ENCODE peak calls at places on chromosomes 6 and 20, in seven cellular contexts. Q is HCT116, D is HepG2, M is SK-N-SH, N is K562, U is GM12878, L is H1. K is an unnamed sample.

GRCh38 chr6:52389626-52390360 is 27.8 kb downstream of the PAQR8 start:
- DNase-seq in Q (peak), D (peak), M (peak), N (peak), U (peak), L (no peak), K (no peak)

GRCh38 chr6:56435326-56435725 is 187.9 kb upstream of the COL21A1 start:
- DNase-seq in Q (no peak), D (no peak), M (no peak), N (no peak), U (no peak), L (no peak), K (no peak)

GRCh38 chr6:10099086-10099499 is 315.8 kb downstream of the TFAP2A start:
- DNase-seq in Q (no peak), D (no peak), M (peak), N (no peak), U (no peak), L (peak), K (peak)

GRCh38 chr6:158972241-158973233 is 27.5 kb downstream of the RSPH3 start:
- DNase-seq in Q (peak), D (peak), M (peak), N (peak), U (peak), L (no peak), K (no peak)

GRCh38 chr6:119226089-119226488 is 123.5 kb downstream of the MAN1A1 start:
- DNase-seq in Q (no peak), D (no peak), M (no peak), N (no peak), U (no peak), L (no peak), K (no peak)

GRCh38 chr6:41720783-41721182 is 14.6 kb downstream of the TFEB start:
- DNase-seq in Q (no peak), D (no peak), M (no peak), N (no peak), U (no peak), L (no peak), K (no peak)

GRCh38 chr20:25030007-25030648 is 27.8 kb downstream of the ACSS1 start:
- DNase-seq in Q (no peak), D (peak), M (no peak), N (no peak), U (no peak), L (no peak), K (no peak)

GRCh38 chr6:621916-622315 is 35.0 kb downstream of the HUS1B start:
- DNase-seq in Q (no peak), D (no peak), M (no peak), N (no peak), U (no peak), L (no peak), K (no peak)

GRCh38 chr6:15299430-15300131 is 53.7 kb downstream of the JARID2 start:
- DNase-seq in Q (no peak), D (peak), M (no peak), N (peak), U (peak), L (peak), K (no peak)

GRCh38 chr20:61599061-61599930 is 347.2 kb downstream of the CDH4 start:
- DNase-seq in Q (no peak), D (no peak), M (peak), N (peak), U (no peak), L (peak), K (no peak)

GRCh38 chr6:106801256-106801655 is 171.9 kb downstream of the QRSL1 start:
- DNase-seq in Q (no peak), D (no peak), M (no peak), N (no peak), U (no peak), L (no peak), K (no peak)

GRCh38 chr6:118705799-118706481 is 54.5 kb upstream of the CEP85L start:
- DNase-seq in Q (no peak), D (no peak), M (no peak), N (no peak), U (peak), L (no peak), K (no peak)

GRCh38 chr6:50600280-50600679 is 113.0 kb upstream of the TFAP2D start:
- DNase-seq in Q (no peak), D (no peak), M (no peak), N (no peak), U (no peak), L (no peak), K (no peak)

GRCh38 chr6:50602191-50602810 is 111.0 kb upstream of the TFAP2D start:
- DNase-seq in Q (peak), D (peak), M (peak), N (peak), U (no peak), L (no peak), K (peak)
- TF ChIP-seq JUND in Q (no peak), D (no peak), M (no peak), N (no peak), U (no peak), L (no peak), K (no peak)

GRCh38 chr6:150296890-150297289 is 71.9 kb upstream of the IYD start:
- DNase-seq in Q (no peak), D (no peak), M (no peak), N (no peak), U (no peak), L (no peak), K (no peak)

GRCh38 chr6:150299873-150300485 is 68.8 kb upstream of the IYD start:
- DNase-seq in Q (no peak), D (no peak), M (no peak), N (no peak), U (no peak), L (no peak), K (no peak)

GRCh38 chr6:150297327-150298028 is 71.3 kb upstream of the IYD start:
- DNase-seq in Q (no peak), D (no peak), M (no peak), N (peak), U (no peak), L (no peak), K (no peak)

GRCh38 chr6:150298676-150299075 is 70.1 kb upstream of the IYD start:
- DNase-seq in Q (no peak), D (no peak), M (no peak), N (no peak), U (no peak), L (no peak), K (no peak)

GRCh38 chr6:150298029-150298380 is 70.8 kb upstream of the IYD start:
- DNase-seq in Q (no peak), D (no peak), M (no peak), N (no peak), U (no peak), L (no peak), K (no peak)
- TF ChIP-seq JUND in Q (no peak), D (no peak), M (no peak), N (no peak), U (no peak), L (no peak), K (no peak)

DNA sequence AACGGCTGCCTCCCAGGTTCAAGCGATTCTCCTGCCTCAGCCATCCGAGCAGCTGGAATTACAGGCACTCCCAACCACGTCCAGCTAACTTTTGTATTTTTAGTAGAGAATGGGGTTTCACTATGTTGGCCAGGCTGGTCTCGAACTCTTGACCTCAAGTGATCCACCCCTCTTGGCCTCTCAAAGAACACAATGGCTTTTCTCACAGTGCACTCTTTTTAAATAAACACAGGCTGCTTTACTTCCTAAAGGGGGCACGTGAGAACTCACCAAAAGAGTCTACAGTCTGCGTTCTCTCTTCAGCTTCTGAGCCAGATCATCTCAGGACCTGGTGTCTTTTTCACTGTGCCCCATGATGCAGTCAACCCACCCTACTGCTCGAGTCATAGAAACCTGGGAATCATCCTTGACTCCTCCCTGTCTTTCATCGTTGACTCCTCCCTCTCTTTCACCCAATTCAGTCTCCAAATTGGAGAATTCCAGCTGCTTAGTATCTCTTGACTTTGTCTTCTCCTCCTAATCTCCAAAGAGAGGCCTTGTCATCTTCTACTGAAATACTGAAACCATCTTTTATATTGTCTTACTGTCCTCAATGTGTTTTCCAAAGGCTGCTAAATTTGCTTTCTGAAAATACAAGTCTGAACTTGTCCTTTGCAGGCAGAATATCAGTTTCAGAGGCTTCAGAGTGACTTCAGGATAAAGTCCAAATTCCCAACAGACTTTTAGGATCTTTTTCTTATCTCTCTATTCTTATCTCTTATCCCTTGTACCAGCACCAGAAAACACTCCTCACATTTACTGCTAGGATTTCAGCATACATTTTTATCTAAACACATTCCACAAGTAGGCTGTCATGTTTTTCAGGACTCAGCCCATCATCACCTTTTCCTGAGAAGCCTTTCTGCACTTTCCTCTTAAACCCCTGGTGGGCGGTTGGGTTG is 323.4 kb downstream of the SYNE1 start:
- DNase-seq in Q (no peak), D (peak), M (no peak), N (no peak), U (no peak), L (no peak), K (no peak)
- TF ChIP-seq JUND in Q (no peak), D (no peak), M (no peak), N (no peak), U (no peak), L (no peak), K (no peak)

DNA sequence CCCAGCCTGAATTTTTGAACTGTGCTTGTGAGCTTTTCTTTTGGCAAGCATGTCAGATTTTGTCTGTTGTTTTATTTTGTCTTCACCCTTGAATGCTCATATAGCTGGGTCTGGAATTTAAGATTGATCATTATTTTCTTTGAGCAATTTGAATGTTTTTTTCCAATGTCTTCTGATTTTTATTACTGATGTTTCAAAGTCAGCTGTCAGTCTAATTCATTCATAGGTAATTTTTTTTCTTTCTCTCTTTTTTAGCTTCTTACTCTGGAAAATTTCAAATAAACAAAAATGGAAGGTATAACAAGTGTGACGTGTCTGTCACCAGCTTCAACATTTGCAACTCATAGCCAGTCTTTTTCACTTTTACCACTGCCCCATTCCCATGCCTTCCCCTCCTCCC is 15.1 kb downstream of the ATRN start:
- DNase-seq in Q (no peak), D (no peak), M (no peak), N (no peak), U (no peak), L (no peak), K (no peak)
- TF ChIP-seq JUND in Q (no peak), D (no peak), M (no peak), N (no peak), U (no peak), L (no peak), K (no peak)

DNA sequence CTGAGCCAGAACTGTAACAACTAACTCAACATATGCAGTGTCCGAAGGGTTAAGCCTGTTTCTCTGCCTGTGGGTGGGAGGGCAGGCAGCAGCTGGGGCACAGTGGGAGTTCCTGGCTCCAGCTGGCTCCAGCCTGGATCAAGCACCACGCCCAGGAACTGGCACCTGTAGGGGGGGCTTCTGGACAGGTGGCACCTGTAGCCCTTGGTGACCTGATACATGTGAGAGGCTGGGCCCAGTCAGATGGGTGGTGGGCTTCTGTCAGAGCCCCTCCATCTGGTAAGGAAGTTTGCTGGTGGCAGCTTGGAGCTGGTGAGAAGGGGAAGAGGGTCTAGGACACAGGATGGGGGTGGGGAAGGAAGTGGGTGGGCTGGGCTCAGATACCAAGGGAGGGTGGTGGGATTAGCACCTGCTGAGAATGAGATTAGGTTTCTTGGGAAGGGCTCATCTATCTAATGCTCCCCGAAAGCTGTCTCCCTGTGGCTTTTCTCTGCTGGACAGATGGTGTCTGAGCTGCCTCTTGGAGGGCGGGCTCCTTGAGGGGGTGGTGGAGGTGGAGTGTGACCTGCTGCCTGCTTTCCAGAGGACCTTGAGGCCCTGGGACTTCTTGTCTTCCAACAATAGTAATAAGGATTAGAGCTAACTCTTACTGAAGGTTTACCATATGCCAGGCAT is 28.5 kb downstream of the BCL2L1 start:
- DNase-seq in Q (no peak), D (no peak), M (no peak), N (peak), U (no peak), L (peak), K (no peak)
- TF ChIP-seq JUND in Q (no peak), D (no peak), M (no peak), N (no peak), U (no peak), L (no peak), K (no peak)

GRCh38 chr20:55354700-55355099 is 650.6 kb downstream of the CBLN4 start:
- DNase-seq in Q (no peak), D (no peak), M (peak), N (no peak), U (no peak), L (no peak), K (no peak)

GRCh38 chr20:55348201-55348600 is 657.1 kb downstream of the CBLN4 start:
- DNase-seq in Q (no peak), D (no peak), M (no peak), N (no peak), U (no peak), L (no peak), K (no peak)

GRCh38 chr20:55353206-55353605 is 652.1 kb downstream of the CBLN4 start:
- DNase-seq in Q (no peak), D (no peak), M (no peak), N (no peak), U (no peak), L (no peak), K (no peak)
- TF ChIP-seq JUND in Q (no peak), D (no peak), M (no peak), N (no peak), U (no peak), L (no peak), K (no peak)

GRCh38 chr6:21402368-21402767 is 191.2 kb upstream of the SOX4 start:
- DNase-seq in Q (no peak), D (no peak), M (no peak), N (no peak), U (peak), L (no peak), K (no peak)
- TF ChIP-seq JUND in Q (no peak), D (no peak), M (no peak), N (no peak), U (no peak), L (no peak), K (no peak)

GRCh38 chr20:51447097-51447764 is 95.3 kb downstream of the NFATC2 start:
- DNase-seq in Q (peak), D (peak), M (no peak), N (no peak), U (no peak), L (no peak), K (peak)
- TF ChIP-seq JUND in Q (peak), D (no peak), M (peak), N (no peak), U (no peak), L (no peak), K (no peak)

DNA sequence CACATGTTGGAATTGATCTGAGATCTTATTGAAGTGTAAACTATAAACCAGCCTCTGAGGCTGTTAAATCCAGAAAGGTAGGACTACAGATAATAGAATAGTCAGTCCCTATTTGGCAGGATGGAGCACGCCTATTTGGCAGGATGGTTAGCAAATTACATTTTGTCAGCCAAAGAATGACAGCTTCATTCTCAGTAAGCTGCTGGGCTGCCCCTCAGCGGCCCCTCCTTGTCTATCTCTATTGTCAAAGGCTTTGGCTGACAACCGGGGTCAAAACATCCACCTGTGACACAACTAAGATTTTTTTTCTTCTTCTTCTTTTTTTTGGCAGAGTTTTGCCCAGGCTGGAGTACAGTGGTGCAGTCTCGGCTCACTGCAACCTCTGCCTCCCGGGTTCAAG is 123.4 kb upstream of the ECI2 start:
- DNase-seq in Q (no peak), D (no peak), M (no peak), N (no peak), U (no peak), L (no peak), K (no peak)
- TF ChIP-seq JUND in Q (no peak), D (no peak), M (no peak), N (no peak), U (no peak), L (no peak), K (no peak)